ENCODE peak calls at places on chromosomes 13 and 19, in five cellular contexts. One of them, this sample, is unnamed.

GRCh38 chr19:2431318-2432055 is 4.1 kb upstream of the TIMM13 start:
- DNase-seq in pancreas: peak; percentile 32
- DNase-seq in breast epithelium: no peak
- DNase-seq in transverse colon: no peak
- DNase-seq in CD4-positive, CD25-positive, alpha-beta regulatory T cell: no peak
- DNase-seq in this sample: no peak

GRCh38 chr13:46749951-46750350 is 47.0 kb downstream of the ESD start:
- DNase-seq in pancreas: no peak
- DNase-seq in breast epithelium: no peak
- DNase-seq in transverse colon: no peak
- DNase-seq in CD4-positive, CD25-positive, alpha-beta regulatory T cell: no peak
- DNase-seq in this sample: no peak

GRCh38 chr13:30870049-30870884 is 35.8 kb upstream of the MEDAG start:
- DNase-seq in pancreas: peak; percentile 46
- DNase-seq in breast epithelium: no peak
- DNase-seq in transverse colon: peak; percentile 55
- DNase-seq in CD4-positive, CD25-positive, alpha-beta regulatory T cell: no peak
- DNase-seq in this sample: no peak

GRCh38 chr19:30450101-30450500 is 77.9 kb downstream of the ZNF536 start:
- DNase-seq in pancreas: no peak
- DNase-seq in breast epithelium: no peak
- DNase-seq in transverse colon: peak; percentile 17
- DNase-seq in CD4-positive, CD25-positive, alpha-beta regulatory T cell: no peak
- DNase-seq in this sample: no peak

GRCh38 chr13:112907916-112908315 is 61.1 kb upstream of the MCF2L start:
- DNase-seq in pancreas: peak; percentile 32
- DNase-seq in breast epithelium: peak; percentile 42
- DNase-seq in transverse colon: no peak
- DNase-seq in CD4-positive, CD25-positive, alpha-beta regulatory T cell: no peak
- DNase-seq in this sample: peak; percentile 34

GRCh38 chr13:98007001-98007400 is 53.5 kb downstream of the IPO5 start:
- DNase-seq in pancreas: no peak
- DNase-seq in breast epithelium: no peak
- DNase-seq in transverse colon: no peak
- DNase-seq in CD4-positive, CD25-positive, alpha-beta regulatory T cell: no peak
- DNase-seq in this sample: no peak

GRCh38 chr19:35315883-35316282 is 13.1 kb upstream of the CD22 start:
- DNase-seq in pancreas: no peak
- DNase-seq in breast epithelium: no peak
- DNase-seq in transverse colon: no peak
- DNase-seq in CD4-positive, CD25-positive, alpha-beta regulatory T cell: no peak
- DNase-seq in this sample: no peak

GRCh38 chr19:2665103-2665502 is 37.4 kb downstream of the GNG7 start:
- DNase-seq in pancreas: no peak
- DNase-seq in breast epithelium: no peak
- DNase-seq in transverse colon: no peak
- DNase-seq in CD4-positive, CD25-positive, alpha-beta regulatory T cell: no peak
- DNase-seq in this sample: peak; percentile 39

GRCh38 chr13:90415902-90416301 is 931.6 kb upstream of the MIR17HG start:
- DNase-seq in pancreas: no peak
- DNase-seq in breast epithelium: no peak
- DNase-seq in transverse colon: no peak
- DNase-seq in CD4-positive, CD25-positive, alpha-beta regulatory T cell: no peak
- DNase-seq in this sample: no peak

GRCh38 chr13:71254384-71254783 is 612.6 kb downstream of the DACH1 start:
- DNase-seq in pancreas: no peak
- DNase-seq in breast epithelium: no peak
- DNase-seq in transverse colon: no peak
- DNase-seq in CD4-positive, CD25-positive, alpha-beta regulatory T cell: no peak
- DNase-seq in this sample: no peak

GRCh38 chr19:53409505-53410204 is 14.7 kb downstream of the ZNF765 start:
- DNase-seq in pancreas: no peak
- DNase-seq in breast epithelium: no peak
- DNase-seq in transverse colon: no peak
- DNase-seq in CD4-positive, CD25-positive, alpha-beta regulatory T cell: no peak
- DNase-seq in this sample: no peak
- H3K9me3 ChIP-seq in pancreas: peaks cover 10% of the 10 kb centered on the region
- H3K9me3 ChIP-seq in breast epithelium: peaks cover 44% of the 10 kb centered on the region
- H3K9me3 ChIP-seq in transverse colon: peaks cover 60% of the 10 kb centered on the region
- H3K9me3 ChIP-seq in CD4-positive, CD25-positive, alpha-beta regulatory T cell: peaks cover 88% of the 10 kb centered on the region
- H3K9me3 ChIP-seq in this sample: peaks cover 6% of the 10 kb centered on the region

DNA sequence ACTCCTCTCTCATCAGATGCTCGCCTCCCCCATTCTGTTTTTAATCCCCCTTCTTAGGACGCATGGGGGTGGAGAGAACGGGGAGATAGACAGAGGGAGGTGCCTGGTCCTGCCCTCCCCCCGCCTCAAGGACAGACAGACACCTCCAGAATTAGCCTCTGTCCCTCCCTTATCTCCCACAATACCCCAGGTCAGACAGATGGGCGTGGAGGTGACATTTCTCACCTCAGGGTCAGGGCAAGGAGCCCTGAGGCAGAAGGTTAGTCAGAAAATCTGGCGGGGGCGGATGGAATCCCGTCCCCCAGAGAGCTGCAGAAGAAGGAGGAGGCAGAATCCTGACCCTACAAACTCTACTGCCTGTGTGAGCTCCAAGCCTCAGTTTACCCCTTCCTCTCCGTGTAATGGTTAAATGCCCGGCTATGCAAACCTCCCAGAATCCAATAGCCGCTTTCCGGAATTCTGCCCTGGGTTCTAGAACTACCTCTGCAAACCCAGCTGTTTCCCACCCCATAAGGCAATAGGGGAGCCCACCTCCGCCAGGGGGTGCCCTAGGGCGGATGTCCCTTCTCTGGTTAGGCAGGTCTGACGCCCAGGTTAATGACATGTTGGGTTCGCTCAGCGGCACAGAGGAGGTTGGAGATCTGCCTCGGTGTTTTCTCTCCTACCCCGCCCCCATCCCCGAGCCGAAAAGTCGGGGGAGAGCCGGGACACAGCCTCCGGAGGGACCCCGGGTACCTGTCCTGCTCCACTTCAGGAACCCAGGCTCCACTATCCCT is 900 bp downstream of the PPP1R13L start:
- DNase-seq in pancreas: peak; percentile 86
- DNase-seq in breast epithelium: peak; percentile 81
- DNase-seq in transverse colon: peak; percentile 82
- DNase-seq in CD4-positive, CD25-positive, alpha-beta regulatory T cell: peak; percentile 61
- DNase-seq in this sample: peak; percentile 67
- H3K27ac ChIP-seq in pancreas: peak overlapping the region; percentile 92
- H3K27ac ChIP-seq in breast epithelium: peak overlapping the region; percentile 97
- H3K27ac ChIP-seq in transverse colon: peak overlapping the region; percentile 94
- H3K27ac ChIP-seq in CD4-positive, CD25-positive, alpha-beta regulatory T cell: no peak overlapping the region
- H3K27ac ChIP-seq in this sample: peak overlapping the region; percentile 92

GRCh38 chr13:29100739-29101138 is 280.6 kb downstream of the MTUS2 start:
- DNase-seq in pancreas: no peak
- DNase-seq in breast epithelium: no peak
- DNase-seq in transverse colon: no peak
- DNase-seq in CD4-positive, CD25-positive, alpha-beta regulatory T cell: no peak
- DNase-seq in this sample: no peak

GRCh38 chr13:29105779-29106178 is 285.6 kb downstream of the MTUS2 start:
- DNase-seq in pancreas: no peak
- DNase-seq in breast epithelium: no peak
- DNase-seq in transverse colon: no peak
- DNase-seq in CD4-positive, CD25-positive, alpha-beta regulatory T cell: no peak
- DNase-seq in this sample: no peak

GRCh38 chr13:29104461-29104860 is 284.3 kb downstream of the MTUS2 start:
- DNase-seq in pancreas: no peak
- DNase-seq in breast epithelium: no peak
- DNase-seq in transverse colon: no peak
- DNase-seq in CD4-positive, CD25-positive, alpha-beta regulatory T cell: no peak
- DNase-seq in this sample: no peak

GRCh38 chr13:29101404-29101803 is 281.3 kb downstream of the MTUS2 start:
- DNase-seq in pancreas: no peak
- DNase-seq in breast epithelium: no peak
- DNase-seq in transverse colon: no peak
- DNase-seq in CD4-positive, CD25-positive, alpha-beta regulatory T cell: no peak
- DNase-seq in this sample: no peak

GRCh38 chr13:29103036-29103800 is 283.1 kb downstream of the MTUS2 start:
- DNase-seq in pancreas: no peak
- DNase-seq in breast epithelium: no peak
- DNase-seq in transverse colon: no peak
- DNase-seq in CD4-positive, CD25-positive, alpha-beta regulatory T cell: no peak
- DNase-seq in this sample: no peak
- H3K9me3 ChIP-seq in pancreas: no peaks in the 10 kb centered on the region
- H3K9me3 ChIP-seq in breast epithelium: no peaks in the 10 kb centered on the region
- H3K9me3 ChIP-seq in transverse colon: no peaks in the 10 kb centered on the region
- H3K9me3 ChIP-seq in CD4-positive, CD25-positive, alpha-beta regulatory T cell: no peaks in the 10 kb centered on the region
- H3K9me3 ChIP-seq in this sample: no peaks in the 10 kb centered on the region

GRCh38 chr13:43802511-43802910 is 15.7 kb upstream of the ENOX1 start:
- DNase-seq in pancreas: no peak
- DNase-seq in breast epithelium: no peak
- DNase-seq in transverse colon: no peak
- DNase-seq in CD4-positive, CD25-positive, alpha-beta regulatory T cell: no peak
- DNase-seq in this sample: no peak
- H3K27ac ChIP-seq in pancreas: no peak overlapping the region
- H3K27ac ChIP-seq in breast epithelium: no peak overlapping the region
- H3K27ac ChIP-seq in transverse colon: no peak overlapping the region
- H3K27ac ChIP-seq in CD4-positive, CD25-positive, alpha-beta regulatory T cell: no peak overlapping the region
- H3K27ac ChIP-seq in this sample: no peak overlapping the region

GRCh38 chr19:50482886-50483285 is 6.2 kb upstream of the GARIN5A start:
- DNase-seq in pancreas: peak; percentile 2
- DNase-seq in breast epithelium: no peak
- DNase-seq in transverse colon: no peak
- DNase-seq in CD4-positive, CD25-positive, alpha-beta regulatory T cell: no peak
- DNase-seq in this sample: no peak
- H3K9me3 ChIP-seq in pancreas: no peaks in the 10 kb centered on the region
- H3K9me3 ChIP-seq in breast epithelium: no peaks in the 10 kb centered on the region
- H3K9me3 ChIP-seq in transverse colon: no peaks in the 10 kb centered on the region
- H3K9me3 ChIP-seq in CD4-positive, CD25-positive, alpha-beta regulatory T cell: no peaks in the 10 kb centered on the region
- H3K9me3 ChIP-seq in this sample: no peaks in the 10 kb centered on the region

GRCh38 chr19:19053508-19054314 is 10.1 kb upstream of the SLC25A42 start:
- DNase-seq in pancreas: peak; percentile 73
- DNase-seq in breast epithelium: no peak
- DNase-seq in transverse colon: peak; percentile 77
- DNase-seq in CD4-positive, CD25-positive, alpha-beta regulatory T cell: peak; percentile 69
- DNase-seq in this sample: no peak
- H3K27ac ChIP-seq in pancreas: no peak overlapping the region
- H3K27ac ChIP-seq in breast epithelium: no peak overlapping the region
- H3K27ac ChIP-seq in transverse colon: no peak overlapping the region
- H3K27ac ChIP-seq in CD4-positive, CD25-positive, alpha-beta regulatory T cell: no peak overlapping the region
- H3K27ac ChIP-seq in this sample: no peak overlapping the region

DNA sequence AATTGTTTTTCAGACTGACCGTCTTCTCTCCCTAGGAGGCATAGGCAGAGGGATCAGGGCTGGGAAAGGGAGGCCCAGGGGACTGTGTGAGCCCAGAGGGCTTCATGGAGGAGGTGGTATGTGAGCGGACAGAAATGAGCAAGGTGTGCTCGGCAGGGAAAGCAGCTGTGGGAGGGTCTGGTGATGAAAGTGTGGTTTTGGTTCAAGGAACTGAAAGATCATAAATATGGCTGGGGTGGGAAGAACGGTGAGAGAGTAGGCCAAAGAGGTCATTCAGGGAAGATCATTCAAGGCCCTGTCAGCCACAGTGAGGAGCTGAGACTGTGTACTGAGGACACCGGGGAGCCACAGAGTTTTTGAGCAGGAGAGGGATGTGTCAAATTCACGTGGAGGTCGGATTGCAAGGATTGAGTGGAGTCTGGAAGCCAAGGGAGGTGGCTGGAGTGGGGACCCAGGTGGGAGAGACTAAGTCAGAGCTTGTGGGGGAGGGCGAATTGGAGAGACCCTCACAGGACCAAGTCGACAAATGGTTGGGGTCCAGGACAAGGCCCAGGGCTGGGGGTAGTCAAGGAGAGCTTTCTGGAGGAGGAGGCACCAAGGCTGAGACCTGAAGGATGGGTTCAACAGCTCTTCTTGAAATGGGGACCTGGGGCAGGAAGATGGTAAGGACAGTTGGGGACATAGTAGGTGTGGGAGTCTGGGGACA is 7.6 kb downstream of the PLD3 start:
- DNase-seq in pancreas: no peak
- DNase-seq in breast epithelium: no peak
- DNase-seq in transverse colon: no peak
- DNase-seq in CD4-positive, CD25-positive, alpha-beta regulatory T cell: no peak
- DNase-seq in this sample: peak; percentile 14
- H3K9me3 ChIP-seq in pancreas: no peaks in the 10 kb centered on the region
- H3K9me3 ChIP-seq in breast epithelium: no peaks in the 10 kb centered on the region
- H3K9me3 ChIP-seq in transverse colon: no peaks in the 10 kb centered on the region
- H3K9me3 ChIP-seq in CD4-positive, CD25-positive, alpha-beta regulatory T cell: no peaks in the 10 kb centered on the region
- H3K9me3 ChIP-seq in this sample: no peaks in the 10 kb centered on the region

GRCh38 chr19:1074512-1075283 is 7.7 kb downstream of the ARHGAP45 start:
- DNase-seq in pancreas: peak; percentile 71
- DNase-seq in breast epithelium: peak; percentile 82
- DNase-seq in transverse colon: peak; percentile 94
- DNase-seq in CD4-positive, CD25-positive, alpha-beta regulatory T cell: peak; percentile 94
- DNase-seq in this sample: peak; percentile 97

GRCh38 chr19:1073063-1073955 is 6.3 kb downstream of the ARHGAP45 start:
- DNase-seq in pancreas: no peak
- DNase-seq in breast epithelium: no peak
- DNase-seq in transverse colon: no peak
- DNase-seq in CD4-positive, CD25-positive, alpha-beta regulatory T cell: no peak
- DNase-seq in this sample: no peak

GRCh38 chr19:1072371-1073015 is 5.5 kb downstream of the ARHGAP45 start:
- DNase-seq in pancreas: no peak
- DNase-seq in breast epithelium: no peak
- DNase-seq in transverse colon: no peak
- DNase-seq in CD4-positive, CD25-positive, alpha-beta regulatory T cell: no peak
- DNase-seq in this sample: no peak

GRCh38 chr19:1076046-1076386 is 9.0 kb downstream of the ARHGAP45 start:
- DNase-seq in pancreas: no peak
- DNase-seq in breast epithelium: no peak
- DNase-seq in transverse colon: no peak
- DNase-seq in CD4-positive, CD25-positive, alpha-beta regulatory T cell: no peak
- DNase-seq in this sample: no peak

GRCh38 chr19:1073956-1074511 is 7.1 kb downstream of the ARHGAP45 start:
- DNase-seq in pancreas: no peak
- DNase-seq in breast epithelium: no peak
- DNase-seq in transverse colon: no peak
- DNase-seq in CD4-positive, CD25-positive, alpha-beta regulatory T cell: no peak
- DNase-seq in this sample: peak; percentile 31
- H3K27ac ChIP-seq in pancreas: no peak overlapping the region
- H3K27ac ChIP-seq in breast epithelium: no peak overlapping the region
- H3K27ac ChIP-seq in transverse colon: peak overlapping the region; percentile 74
- H3K27ac ChIP-seq in CD4-positive, CD25-positive, alpha-beta regulatory T cell: peak overlapping the region; percentile 63
- H3K27ac ChIP-seq in this sample: peak overlapping the region; percentile 82

GRCh38 chr19:51938936-51939335 is 11.7 kb downstream of the ZNF613 start:
- DNase-seq in pancreas: no peak
- DNase-seq in breast epithelium: no peak
- DNase-seq in transverse colon: no peak
- DNase-seq in CD4-positive, CD25-positive, alpha-beta regulatory T cell: no peak
- DNase-seq in this sample: no peak
- H3K9me3 ChIP-seq in pancreas: no peaks in the 10 kb centered on the region
- H3K9me3 ChIP-seq in breast epithelium: peaks cover 82% of the 10 kb centered on the region
- H3K9me3 ChIP-seq in transverse colon: peaks cover 63% of the 10 kb centered on the region
- H3K9me3 ChIP-seq in CD4-positive, CD25-positive, alpha-beta regulatory T cell: peaks cover 89% of the 10 kb centered on the region
- H3K9me3 ChIP-seq in this sample: peaks cover 100% of the 10 kb centered on the region